ENCODE peak calls at places on chromosome 1, in four cellular contexts. E is cardiac muscle cell, A is left ventricle myocardium inferior, C is mucosa of descending colon. N is an unnamed sample.

GRCh38 chr1:171922999-171923398 is 81.7 kb downstream of the DNM3 start:
- DNase-seq in A (no peak), E (no peak), C (no peak), N (no peak)

GRCh38 chr1:175683491-175684175 is 59.8 kb downstream of the TNR start:
- DNase-seq in C (no peak), E (no peak), A (no peak), N (no peak)

GRCh38 chr1:243850013-243850367 is at the start of gene AKT3:
- DNase-seq in E (peak; percentile 86), A (no peak), C (no peak), N (peak; percentile 88)

GRCh38 chr1:101371259-101371658 is 134.4 kb downstream of the S1PR1 start:
- DNase-seq in A (no peak), E (no peak), C (no peak), N (no peak)

GRCh38 chr1:230140221-230141001 is 73.4 kb downstream of the GALNT2 start:
- DNase-seq in E (peak; percentile 69), C (peak; percentile 54), A (no peak), N (no peak)

GRCh38 chr1:27760411-27760810 is 12.6 kb upstream of the STX12 start:
- DNase-seq in A (no peak), C (no peak), E (peak; percentile 54), N (no peak)

GRCh38 chr1:81157686-81158085 is 643.0 kb upstream of the ADGRL2 start:
- DNase-seq in E (peak; percentile 48), A (no peak), C (no peak), N (no peak)

GRCh38 chr1:7128293-7128692 is 343.0 kb downstream of the CAMTA1 start:
- DNase-seq in E (no peak), C (no peak), A (no peak), N (no peak)

GRCh38 chr1:116334015-116334547 is 39.0 kb upstream of the ATP1A1 start:
- DNase-seq in E (peak; percentile 55), C (peak; percentile 62), A (peak; percentile 51), N (peak; percentile 47)

GRCh38 chr1:65674522-65674921 is 118.2 kb upstream of the PDE4B start:
- DNase-seq in E (no peak), C (no peak), A (no peak), N (no peak)

GRCh38 chr1:167469280-167469965 is 48.9 kb downstream of the CD247 start:
- DNase-seq in C (no peak), A (no peak), E (no peak), N (no peak)

GRCh38 chr1:203690730-203691129 is 64.1 kb downstream of the ATP2B4 start:
- DNase-seq in E (no peak), C (no peak), A (no peak), N (no peak)

GRCh38 chr1:212825798-212826452 is 21.5 kb downstream of the SPATA45 start:
- DNase-seq in E (no peak), C (no peak), A (no peak), N (no peak)

GRCh38 chr1:163172596-163172995 is 30.1 kb downstream of the RGS5 start:
- DNase-seq in E (no peak), C (no peak), A (no peak), N (no peak)

GRCh38 chr1:179767177-179767581 is 24.1 kb downstream of the FAM163A start:
- DNase-seq in A (no peak), E (no peak), C (no peak), N (peak; percentile 81)

GRCh38 chr1:212098340-212098739 is 62.8 kb downstream of the DTL start:
- DNase-seq in A (no peak), C (peak; percentile 27), E (no peak), N (peak; percentile 23)

DNA sequence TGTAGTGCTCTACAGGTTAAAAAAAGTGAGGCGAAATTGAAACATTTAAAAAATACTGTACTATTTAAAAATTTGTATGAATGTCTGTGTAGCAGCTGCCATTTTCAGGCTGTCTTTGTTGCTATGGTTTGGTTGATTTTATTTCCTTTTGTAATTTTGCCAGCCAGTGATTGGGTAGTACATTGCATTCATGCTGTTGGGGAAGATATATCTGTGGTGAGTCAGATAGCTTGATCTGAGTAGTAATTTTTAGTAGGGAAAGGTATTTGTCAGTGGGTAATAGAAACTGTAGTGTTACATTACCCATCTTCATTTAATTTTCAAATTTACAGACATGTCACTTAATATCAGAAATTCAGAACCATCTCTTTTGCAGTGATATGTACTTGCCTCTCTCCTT is 15.0 kb downstream of the NFIA start:
- DNase-seq in E (peak; percentile 75), C (no peak), A (no peak), N (no peak)
- H3K4me1 ChIP-seq in E (peaks cover 7% of the 10 kb centered on the region), C (peaks cover 2% of the 10 kb centered on the region), A (peaks cover 96% of the 10 kb centered on the region), N (no peaks in the 10 kb centered on the region)

GRCh38 chr1:160097911-160098851 is at the start of gene IGSF8:
- DNase-seq in E (peak; percentile 85), C (peak; percentile 97), A (peak; percentile 94), N (peak; percentile 89)
- H3K4me1 ChIP-seq in E (peaks cover 14% of the 10 kb centered on the region), C (peaks cover 56% of the 10 kb centered on the region), A (peaks cover 57% of the 10 kb centered on the region), N (peaks cover 4% of the 10 kb centered on the region)

DNA sequence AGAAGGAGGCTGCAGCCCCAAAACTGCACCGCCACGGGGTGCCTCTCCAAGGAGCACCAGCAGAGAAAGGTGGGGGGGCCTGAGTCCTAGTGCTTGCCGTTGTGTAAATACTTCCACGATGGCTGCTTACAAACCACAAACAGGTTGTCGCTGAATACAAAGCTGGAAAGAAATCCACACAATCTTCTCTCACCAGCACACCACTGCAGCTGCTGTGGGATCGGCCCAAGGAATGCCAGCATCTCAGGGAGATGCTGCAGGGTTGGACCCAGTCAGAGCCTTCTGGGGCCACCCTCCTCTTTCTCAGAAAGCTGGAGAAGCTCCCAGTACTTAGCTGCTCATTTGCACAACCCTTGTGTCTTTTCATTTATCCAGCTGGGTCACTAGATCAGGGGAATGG is 3.0 kb upstream of the S100A14 start:
- DNase-seq in A (no peak), C (no peak), E (no peak), N (no peak)
- H3K4me1 ChIP-seq in A (peaks cover 27% of the 10 kb centered on the region), C (peaks cover 17% of the 10 kb centered on the region), E (no peaks in the 10 kb centered on the region), N (no peaks in the 10 kb centered on the region)

DNA sequence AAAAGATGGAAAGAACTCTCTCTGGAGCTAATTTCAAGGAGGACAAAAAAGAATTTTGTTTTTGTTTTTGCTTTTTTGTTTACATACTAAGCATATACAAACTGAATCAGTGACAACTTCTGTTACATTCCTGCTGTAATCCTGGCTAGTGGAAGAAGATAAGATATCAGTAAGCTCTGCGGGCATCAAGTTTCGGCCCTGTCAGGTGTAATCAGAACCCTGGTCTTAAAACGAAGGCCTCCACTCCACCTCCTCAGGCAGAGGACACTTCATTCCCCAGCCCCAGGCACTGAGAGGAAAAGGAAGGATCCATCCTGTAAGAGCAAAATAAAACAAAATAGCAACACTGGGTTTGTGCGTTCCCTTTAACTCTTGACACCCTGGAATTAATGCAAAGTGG is 88.9 kb upstream of the ARHGAP29 start:
- DNase-seq in A (no peak), C (no peak), E (peak; percentile 20), N (no peak)
- H3K4me1 ChIP-seq in A (peaks cover 82% of the 10 kb centered on the region), C (no peaks in the 10 kb centered on the region), E (peaks cover 23% of the 10 kb centered on the region), N (no peaks in the 10 kb centered on the region)

DNA sequence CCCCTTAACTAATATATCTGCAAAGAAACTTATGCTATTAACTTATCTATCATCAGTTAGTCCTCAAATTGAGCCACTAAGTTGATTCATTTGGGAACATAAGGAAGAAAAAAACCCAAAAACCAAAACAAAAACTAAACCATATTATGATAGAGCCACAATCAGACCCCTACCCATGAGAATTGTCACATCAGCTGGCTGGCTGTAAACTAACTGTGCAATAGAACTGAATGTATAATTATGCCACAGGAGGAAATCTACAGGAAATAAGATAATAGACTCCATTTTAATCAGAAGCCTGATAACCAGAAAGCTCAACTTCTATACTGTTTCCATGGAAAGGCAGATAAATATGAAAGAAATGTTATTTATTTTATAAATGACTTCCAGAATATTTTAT is 110.0 kb downstream of the RGL1 start:
- DNase-seq in C (no peak), A (no peak), E (no peak), N (no peak)
- H3K4me1 ChIP-seq in C (peaks cover 5% of the 10 kb centered on the region), A (peaks cover 32% of the 10 kb centered on the region), E (peaks cover 20% of the 10 kb centered on the region), N (peaks cover 8% of the 10 kb centered on the region)

DNA sequence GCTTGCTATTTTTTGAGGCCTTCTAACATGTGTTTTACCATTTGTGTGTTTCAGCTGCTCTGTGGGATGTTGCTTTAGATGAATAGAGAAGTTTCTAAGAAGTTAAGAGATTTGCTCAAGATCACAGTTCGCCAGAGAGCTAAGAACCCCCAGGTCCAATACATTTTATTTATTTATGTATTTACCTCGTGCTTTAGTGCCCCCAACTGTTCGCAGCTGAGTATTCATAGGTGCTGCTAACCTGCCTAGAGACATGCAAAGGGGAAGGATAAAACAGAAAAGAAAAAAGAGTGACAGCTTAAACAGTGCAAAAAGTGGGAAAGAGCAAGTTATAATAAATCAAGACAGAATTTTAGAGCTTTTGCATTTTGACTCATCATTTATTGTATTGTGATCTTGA is 31.1 kb downstream of the NFYC start:
- DNase-seq in A (no peak), E (no peak), C (no peak), N (no peak)
- H3K4me1 ChIP-seq in A (peaks cover 97% of the 10 kb centered on the region), E (peaks cover 9% of the 10 kb centered on the region), C (peaks cover 5% of the 10 kb centered on the region), N (no peaks in the 10 kb centered on the region)

GRCh38 chr1:36162680-36163079 is 6.7 kb downstream of the MAP7D1 start:
- DNase-seq in A (no peak), E (no peak), C (no peak), N (no peak)

GRCh38 chr1:36165145-36165544 is 9.2 kb downstream of the MAP7D1 start:
- DNase-seq in C (no peak), A (no peak), E (no peak), N (no peak)

GRCh38 chr1:36166136-36166535 is 10.2 kb downstream of the MAP7D1 start:
- DNase-seq in A (no peak), C (no peak), E (no peak), N (no peak)

GRCh38 chr1:36163426-36163825 is 7.5 kb downstream of the MAP7D1 start:
- DNase-seq in E (no peak), C (no peak), A (no peak), N (no peak)

GRCh38 chr1:36164399-36164798 is 8.4 kb downstream of the MAP7D1 start:
- DNase-seq in E (no peak), C (no peak), A (no peak), N (no peak)
- H3K4me1 ChIP-seq in E (peaks cover 37% of the 10 kb centered on the region), C (peaks cover 11% of the 10 kb centered on the region), A (peaks cover 100% of the 10 kb centered on the region), N (no peaks in the 10 kb centered on the region)

N was measured in BE2C.